ENCODE peak calls at places on chromosome 9, in seven cellular contexts. R is breast epithelium, U is neural progenitor cell, F is PC-3, Q is pancreas, J is heart right ventricle, C is cardiac muscle cell. K is an unnamed sample.

GRCh38 chr9:68500457-68501158 is 40.1 kb downstream of the TMEM252 start:
- DNase-seq in R (no peak), U (no peak), F (peak; percentile 90), Q (no peak), J (no peak), C (peak; percentile 9), K (no peak)

GRCh38 chr9:107439991-107440456 is 49.5 kb downstream of the KLF4 start:
- DNase-seq in R (no peak), U (peak; percentile 83), F (no peak), Q (no peak), J (no peak), C (no peak), K (no peak)

GRCh38 chr9:138024131-138024530 is 146.5 kb downstream of the CACNA1B start:
- DNase-seq in R (peak; percentile 8), U (no peak), F (no peak), Q (no peak), J (no peak), C (no peak), K (no peak)

GRCh38 chr9:124238546-124239140 is 19.1 kb upstream of the NEK6 start:
- DNase-seq in R (no peak), U (no peak), F (no peak), Q (no peak), J (no peak), C (no peak), K (no peak)

GRCh38 chr9:73845539-73845938 is 651.6 kb upstream of the RORB start:
- DNase-seq in R (no peak), U (no peak), F (no peak), Q (no peak), J (no peak), C (no peak), K (no peak)

GRCh38 chr9:29691758-29692407 is 2118.6 kb upstream of the C9orf72 start:
- DNase-seq in R (no peak), U (peak; percentile 79), F (peak; percentile 63), Q (peak; percentile 11), J (no peak), C (peak; percentile 44), K (no peak)

GRCh38 chr9:110835404-110835803 is 166.8 kb downstream of the MUSK start:
- DNase-seq in R (no peak), U (no peak), F (peak; percentile 87), Q (no peak), J (no peak), C (peak; percentile 88), K (no peak)

GRCh38 chr9:93117924-93118862 is 15.9 kb downstream of the NINJ1 start:
- DNase-seq in R (no peak), U (no peak), F (no peak), Q (peak; percentile 10), J (no peak), C (no peak), K (no peak)

GRCh38 chr9:5008206-5008605 is 23.1 kb downstream of the JAK2 start:
- DNase-seq in R (no peak), U (no peak), F (no peak), Q (no peak), J (no peak), C (peak; percentile 8), K (no peak)

GRCh38 chr9:112719292-112719691 is 1.4 kb upstream of the INIP start:
- DNase-seq in R (no peak), U (no peak), F (no peak), Q (no peak), J (no peak), C (peak; percentile 29), K (no peak)

GRCh38 chr9:24296124-24296523 is 249.6 kb downstream of the IZUMO3 start:
- DNase-seq in R (no peak), U (no peak), F (no peak), Q (no peak), J (no peak), C (no peak), K (no peak)

GRCh38 chr9:114112778-114113585 is 13.9 kb upstream of the KIF12 start:
- DNase-seq in R (peak; percentile 56), U (no peak), F (peak; percentile 43), Q (peak; percentile 67), J (peak; percentile 89), C (peak; percentile 76), K (peak; percentile 72)

GRCh38 chr9:116247791-116248343 is 94.3 kb downstream of the PAPPA start:
- DNase-seq in R (no peak), U (no peak), F (no peak), Q (no peak), J (no peak), C (peak; percentile 63), K (no peak)

GRCh38 chr9:70256123-70256551 is 2.6 kb upstream of the SMC5 start:
- DNase-seq in R (no peak), U (peak; percentile 22), F (peak; percentile 79), Q (no peak), J (no peak), C (peak; percentile 70), K (peak; percentile 37)

GRCh38 chr9:103397868-103398600 is 402.9 kb downstream of the CYLC2 start:
- DNase-seq in R (no peak), U (peak; percentile 56), F (peak; percentile 45), Q (peak; percentile 19), J (no peak), C (peak; percentile 54), K (peak; percentile 51)

GRCh38 chr9:109799792-109800191 is 19.8 kb downstream of the PALM2AKAP2 start:
- DNase-seq in R (no peak), U (no peak), F (peak; percentile 47), Q (no peak), J (no peak), C (peak; percentile 60), K (no peak)

GRCh38 chr9:15572200-15572599 is 19.4 kb downstream of the CCDC171 start:
- DNase-seq in R (no peak), U (no peak), F (no peak), Q (no peak), J (no peak), C (no peak), K (no peak)

GRCh38 chr9:36091028-36091953 is 45.2 kb upstream of the GLIPR2 start:
- DNase-seq in R (no peak), U (no peak), F (peak; percentile 56), Q (peak; percentile 51), J (no peak), C (peak; percentile 73), K (peak; percentile 12)

GRCh38 chr9:16207161-16207560 is 654.3 kb downstream of the CCDC171 start:
- DNase-seq in R (no peak), U (peak; percentile 31), F (no peak), Q (no peak), J (peak; percentile 36), C (peak; percentile 74), K (no peak)

GRCh38 chr9:99825158-99826046 is 3.7 kb downstream of the NR4A3 start:
- DNase-seq in R (no peak), U (peak; percentile 66), F (no peak), Q (no peak), J (no peak), C (no peak), K (no peak)

GRCh38 chr9:3746296-3747275 is 220.8 kb upstream of the RFX3 start:
- DNase-seq in R (peak; percentile 48), U (no peak), F (peak; percentile 91), Q (no peak), J (no peak), C (peak; percentile 74), K (no peak)

GRCh38 chr9:104304925-104305324 is 199.1 kb upstream of the OR13F1 start:
- DNase-seq in R (no peak), U (peak; percentile 50), F (no peak), Q (no peak), J (no peak), C (no peak), K (no peak)

GRCh38 chr9:27457445-27457844 is 66.6 kb upstream of the IFNK start:
- DNase-seq in R (no peak), U (no peak), F (no peak), Q (peak; percentile 46), J (no peak), C (no peak), K (peak; percentile 90)

GRCh38 chr9:81480828-81481604 is 208.3 kb downstream of the TLE1 start:
- DNase-seq in R (no peak), U (no peak), F (no peak), Q (no peak), J (no peak), C (no peak), K (no peak)

GRCh38 chr9:136383436-136383835 is 10.0 kb upstream of the CARD9 start:
- DNase-seq in R (no peak), U (no peak), F (no peak), Q (no peak), J (no peak), C (no peak), K (no peak)
- H3K36me3 ChIP-seq in R (no peaks in the 10 kb centered on the region), U (peaks cover 3% of the 10 kb centered on the region), F (peaks cover 9% of the 10 kb centered on the region), Q (no peaks in the 10 kb centered on the region), J (no peaks in the 10 kb centered on the region), C (peaks cover 8% of the 10 kb centered on the region), K (peaks cover 13% of the 10 kb centered on the region)

GRCh38 chr9:121073038-121073437 is 1.7 kb upstream of the CNTRL start:
- DNase-seq in R (peak; percentile 43), U (no peak), F (peak; percentile 22), Q (no peak), J (peak; percentile 14), C (peak; percentile 95), K (no peak)
- H3K4me3 ChIP-seq in R (peak overlapping the region; percentile 65), U (no peak overlapping the region), F (no peak overlapping the region), Q (no peak overlapping the region), J (no peak overlapping the region), C (no peak overlapping the region), K (no peak overlapping the region)

GRCh38 chr9:6715755-6716643 is 41.8 kb upstream of the KDM4C start:
- DNase-seq in R (peak; percentile 54), U (no peak), F (peak; percentile 36), Q (peak; percentile 87), J (peak; percentile 70), C (peak; percentile 63), K (peak; percentile 90)
- H3K27ac ChIP-seq in R (peak overlapping the region; percentile 77), U (no peak overlapping the region), F (no peak overlapping the region), Q (peak overlapping the region; percentile 89), J (no peak overlapping the region), C (no peak overlapping the region), K (peak overlapping the region; percentile 75)

GRCh38 chr9:72278959-72279358 is 86.0 kb downstream of the ZFAND5 start:
- DNase-seq in R (no peak), U (no peak), F (no peak), Q (no peak), J (no peak), C (no peak), K (peak; percentile 59)
- H3K36me3 ChIP-seq in R (no peaks in the 10 kb centered on the region), U (no peaks in the 10 kb centered on the region), F (no peaks in the 10 kb centered on the region), Q (no peaks in the 10 kb centered on the region), J (no peaks in the 10 kb centered on the region), C (no peaks in the 10 kb centered on the region), K (no peaks in the 10 kb centered on the region)

GRCh38 chr9:134403292-134403681 is 77.0 kb downstream of the RXRA start:
- DNase-seq in R (no peak), U (no peak), F (no peak), Q (no peak), J (peak; percentile 64), C (no peak), K (no peak)

GRCh38 chr9:134406366-134407122 is 80.3 kb downstream of the RXRA start:
- DNase-seq in R (no peak), U (no peak), F (no peak), Q (no peak), J (peak; percentile 65), C (no peak), K (no peak)

GRCh38 chr9:134403682-134404301 is 77.5 kb downstream of the RXRA start:
- DNase-seq in R (peak; percentile 49), U (no peak), F (no peak), Q (no peak), J (peak; percentile 84), C (peak; percentile 96), K (no peak)

GRCh38 chr9:134405527-134405926 is 79.3 kb downstream of the RXRA start:
- DNase-seq in R (no peak), U (no peak), F (no peak), Q (no peak), J (no peak), C (no peak), K (no peak)

GRCh38 chr9:134404376-134405358 is 78.4 kb downstream of the RXRA start:
- DNase-seq in R (no peak), U (no peak), F (no peak), Q (no peak), J (no peak), C (no peak), K (no peak)
- H3K4me3 ChIP-seq in R (no peak overlapping the region), U (no peak overlapping the region), F (no peak overlapping the region), Q (no peak overlapping the region), J (no peak overlapping the region), C (no peak overlapping the region), K (no peak overlapping the region)